ENCODE peak calls at places on chromosomes 1 and 21, in six cellular contexts. I is GM10248; P is nephron progenitor cell; H is uterus; L is CD4-positive, alpha-beta T cell; A is cardiac fibroblast. K is an unnamed sample.

GRCh38 chr1:159849972-159850371 is 12.5 kb downstream of the VSIG8 start:
- DNase-seq in P (no peak), A (peak), I (no peak), L (no peak), H (no peak), K (no peak)

GRCh38 chr1:179728266-179728665 is 14.8 kb upstream of the FAM163A start:
- DNase-seq in L (no peak), P (no peak), I (no peak), H (no peak), A (no peak), K (no peak)

GRCh38 chr1:107682467-107682866 is 282.5 kb downstream of the VAV3 start:
- DNase-seq in A (no peak), L (no peak), H (no peak), P (no peak), I (no peak), K (no peak)

GRCh38 chr21:44918107-44918470 is 2.6 kb downstream of the ITGB2 start:
- DNase-seq in A (no peak), I (no peak), P (no peak), H (no peak), L (no peak), K (no peak)

GRCh38 chr1:25246600-25247023 is 642 bp downstream of the RSRP1 start:
- DNase-seq in A (no peak), I (peak), P (peak), H (peak), L (no peak), K (peak)

GRCh38 chr1:181043025-181043880 is 9.5 kb downstream of the MR1 start:
- DNase-seq in A (no peak), P (no peak), I (peak), H (no peak), L (no peak), K (no peak)

GRCh38 chr21:44085491-44086321 is 21.5 kb upstream of the PWP2 start:
- DNase-seq in L (no peak), I (no peak), A (peak), H (no peak), P (no peak), K (peak)

GRCh38 chr1:145949219-145949618 is 8.6 kb downstream of the LIX1L start:
- DNase-seq in I (no peak), A (no peak), P (no peak), H (no peak), L (no peak), K (no peak)

GRCh38 chr1:45518910-45519309 is 2.8 kb downstream of the PRDX1 start:
- DNase-seq in L (no peak), A (peak), P (no peak), H (no peak), I (no peak), K (no peak)

GRCh38 chr1:232856556-232856955 is 51.3 kb downstream of the MAP10 start:
- DNase-seq in H (no peak), A (no peak), I (no peak), L (no peak), P (no peak), K (no peak)

GRCh38 chr21:15009964-15010363 is 54.8 kb downstream of the NRIP1 start:
- DNase-seq in H (no peak), A (peak), L (no peak), P (no peak), I (no peak), K (no peak)

GRCh38 chr21:36877741-36878140 is 88.7 kb downstream of the HLCS start:
- DNase-seq in A (no peak), I (no peak), P (no peak), L (no peak), H (no peak), K (no peak)

GRCh38 chr1:10007161-10007560 is 10.1 kb downstream of the RBP7 start:
- DNase-seq in L (no peak), I (no peak), P (no peak), H (no peak), A (peak), K (no peak)

GRCh38 chr1:68104155-68104554 is 53.7 kb upstream of the DIRAS3 start:
- DNase-seq in H (no peak), L (no peak), A (peak), I (no peak), P (no peak), K (no peak)

GRCh38 chr21:36769051-36769867 is 70.3 kb downstream of the SIM2 start:
- DNase-seq in H (no peak), P (no peak), I (no peak), L (no peak), A (peak), K (no peak)

GRCh38 chr1:36119451-36119850 is 5.6 kb downstream of the COL8A2 start:
- DNase-seq in L (no peak), I (no peak), P (no peak), H (no peak), A (no peak), K (no peak)

GRCh38 chr1:39973503-39974135 is 18.7 kb downstream of the MFSD2A start:
- DNase-seq in H (peak), L (peak), P (peak), A (peak), I (peak), K (peak)

GRCh38 chr1:161885013-161885412 is 118.9 kb downstream of the ATF6 start:
- DNase-seq in H (no peak), A (peak), I (no peak), L (no peak), P (no peak), K (no peak)

GRCh38 chr1:168405931-168406330 is 125.3 kb downstream of the TBX19 start:
- DNase-seq in P (no peak), A (no peak), L (no peak), I (no peak), H (no peak), K (no peak)

GRCh38 chr1:198677027-198677426 is 38.2 kb downstream of the PTPRC start:
- DNase-seq in L (no peak), I (no peak), A (no peak), H (no peak), P (no peak), K (no peak)

GRCh38 chr1:156387899-156388813 is 19.1 kb downstream of the RHBG start:
- DNase-seq in H (no peak), I (no peak), P (peak), L (no peak), A (no peak), K (no peak)

GRCh38 chr1:205162301-205162700 is 40.5 kb upstream of the RBBP5 start:
- DNase-seq in H (no peak), I (no peak), P (no peak), A (peak), L (no peak), K (no peak)

GRCh38 chr1:195663549-195664280 is 944.5 kb downstream of the KCNT2 start:
- DNase-seq in H (no peak), L (no peak), P (no peak), A (peak), I (no peak), K (no peak)

GRCh38 chr1:52633291-52633754 is 355 bp downstream of the SHISAL2A start:
- DNase-seq in A (no peak), H (no peak), L (peak), P (peak), I (peak), K (peak)

GRCh38 chr1:200989337-200989736 is 34.2 kb downstream of the KIF21B start:
- DNase-seq in A (no peak), L (no peak), I (no peak), H (no peak), P (no peak), K (no peak)

GRCh38 chr1:200990114-200990513 is 33.4 kb downstream of the KIF21B start:
- DNase-seq in P (no peak), A (no peak), H (no peak), L (no peak), I (no peak), K (no peak)

GRCh38 chr1:200988693-200989092 is 34.8 kb downstream of the KIF21B start:
- DNase-seq in H (no peak), L (no peak), A (no peak), I (no peak), P (no peak), K (no peak)

GRCh38 chr1:200992382-200993101 is 31.0 kb downstream of the KIF21B start:
- DNase-seq in I (no peak), P (no peak), H (no peak), L (no peak), A (no peak), K (no peak)

DNA sequence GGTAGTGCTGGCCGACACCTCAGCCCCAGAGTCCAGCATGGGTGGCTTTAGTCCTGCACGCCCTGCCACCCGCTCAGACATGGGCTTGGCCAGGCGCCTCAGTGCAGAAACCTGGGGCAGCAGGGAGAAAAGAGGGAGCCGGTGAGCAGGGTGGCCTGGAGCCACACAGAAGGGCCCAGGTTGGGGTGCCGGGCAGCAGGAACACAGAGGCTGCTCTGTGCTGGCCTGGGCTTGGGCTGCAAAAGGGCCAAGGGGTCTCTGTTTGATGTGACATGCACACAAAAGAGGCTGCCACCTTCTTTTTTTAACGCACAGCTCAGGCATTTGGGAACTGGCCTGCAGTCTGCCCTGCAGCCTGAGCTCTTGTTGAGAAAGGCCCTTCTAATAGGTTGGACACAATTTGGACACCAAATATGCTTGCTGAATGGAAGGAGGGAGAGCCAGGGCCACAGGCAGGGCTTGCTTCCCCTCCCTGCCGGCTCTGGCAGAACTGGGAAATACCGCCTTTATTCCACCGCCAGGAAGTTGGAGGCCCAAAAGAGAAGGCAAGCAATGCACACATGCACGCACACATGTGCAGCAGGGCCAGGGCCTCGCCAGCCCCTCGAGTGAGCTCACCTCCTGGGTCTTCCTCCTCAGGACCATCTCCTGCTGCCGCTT is 32.3 kb downstream of the KIF21B start:
- DNase-seq in A (no peak), I (no peak), H (no peak), L (no peak), P (no peak), K (no peak)
- TF ChIP-seq CTCF in A (no peak), I (no peak), H (no peak), L (no peak), P (no peak), K (no peak)

DNA sequence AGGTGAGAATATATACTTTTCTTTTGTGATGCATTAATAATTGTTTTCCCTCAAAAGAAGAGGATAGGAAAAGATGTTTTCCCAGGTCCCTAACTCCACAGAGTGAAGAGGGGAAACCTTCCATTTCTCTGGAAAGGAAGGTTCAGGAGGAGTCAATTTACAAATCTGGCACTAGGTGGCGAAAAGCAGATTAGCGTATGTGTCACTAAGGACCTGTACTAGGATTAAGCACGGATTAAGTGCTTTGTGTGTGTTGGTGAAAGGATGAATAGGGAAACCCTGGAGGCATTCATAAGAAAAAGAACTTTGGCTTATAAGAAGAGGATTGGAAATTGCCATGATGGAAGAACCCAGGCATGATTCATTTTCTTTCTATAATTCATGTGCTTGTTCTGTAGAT is 410.1 kb upstream of the PLXNA2 start:
- DNase-seq in I (no peak), L (no peak), A (peak), H (no peak), P (peak), K (no peak)
- TF ChIP-seq CTCF in I (peak), L (no peak), A (peak), H (no peak), P (peak), K (no peak)

DNA sequence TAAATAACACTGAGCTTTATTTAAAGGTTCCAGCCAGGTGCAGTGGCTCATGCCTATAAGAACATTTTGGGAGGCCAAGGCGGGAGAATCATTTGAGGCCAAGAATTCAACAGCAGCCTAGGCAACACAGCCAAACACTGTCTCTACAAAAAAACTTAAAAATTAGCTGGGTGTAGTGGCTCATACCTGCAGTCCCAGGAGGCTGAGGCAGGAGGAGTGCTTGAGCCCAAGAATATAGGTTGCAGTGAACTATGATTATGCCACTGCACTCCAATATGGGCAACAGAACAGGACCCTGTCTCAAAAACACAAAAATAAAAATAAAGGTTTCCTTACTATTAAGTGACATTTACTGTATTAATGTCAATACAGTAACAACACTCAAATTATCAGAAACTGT is 2.1 kb downstream of the TAF12 start:
- DNase-seq in I (no peak), H (no peak), L (no peak), A (peak), P (no peak), K (no peak)
- TF ChIP-seq CTCF in I (peak), H (no peak), L (peak), A (peak), P (no peak), K (no peak)

GRCh38 chr1:22731924-22732522 is 21.4 kb downstream of the EPHB2 start:
- DNase-seq in L (no peak), H (no peak), A (peak), P (no peak), I (no peak), K (no peak)
- TF ChIP-seq CTCF in L (no peak), H (no peak), A (peak), P (no peak), I (peak), K (no peak)

GRCh38 chr1:94927405-94928175 is 680 bp upstream of the CNN3 start:
- DNase-seq in A (peak), L (no peak), H (no peak), I (no peak), P (no peak), K (peak)

GRCh38 chr1:94926915-94927404 is at the start of gene CNN3:
- DNase-seq in L (peak), H (peak), A (peak), P (peak), I (peak), K (peak)

GRCh38 chr1:94924967-94925366 is 1.9 kb downstream of the CNN3 start:
- DNase-seq in L (no peak), A (peak), P (no peak), H (no peak), I (no peak), K (no peak)

GRCh38 chr1:94925561-94926364 is 1.1 kb downstream of the CNN3 start:
- DNase-seq in A (peak), H (peak), I (peak), P (peak), L (no peak), K (no peak)

GRCh38 chr1:94926365-94926914 is 470 bp downstream of the CNN3 start:
- DNase-seq in L (no peak), I (peak), H (peak), P (peak), A (peak), K (peak)
- TF ChIP-seq CTCF in L (no peak), I (peak), H (peak), P (peak), A (peak), K (no peak)

GRCh38 chr1:184973308-184974085 is 811 bp downstream of the NIBAN1 start:
- DNase-seq in I (peak), A (peak), L (no peak), P (no peak), H (peak), K (no peak)
- TF ChIP-seq CTCF in I (no peak), A (no peak), L (no peak), P (no peak), H (no peak), K (no peak)

GRCh38 chr1:33626801-33627200 is 154.4 kb downstream of the ZSCAN20 start:
- DNase-seq in I (no peak), L (no peak), P (no peak), H (no peak), A (no peak), K (no peak)

GRCh38 chr1:33624261-33624990 is 152.0 kb downstream of the ZSCAN20 start:
- DNase-seq in H (no peak), A (no peak), I (no peak), L (no peak), P (no peak), K (no peak)

GRCh38 chr1:33623811-33624210 is 151.4 kb downstream of the ZSCAN20 start:
- DNase-seq in A (no peak), H (no peak), I (no peak), L (no peak), P (no peak), K (no peak)

GRCh38 chr1:33624991-33625870 is 152.8 kb downstream of the ZSCAN20 start:
- DNase-seq in H (no peak), P (peak), L (no peak), I (no peak), A (no peak), K (no peak)
- TF ChIP-seq CTCF in H (no peak), P (peak), L (peak), I (peak), A (no peak), K (peak)

GRCh38 chr1:14784790-14785773 is 186.6 kb downstream of the KAZN start:
- DNase-seq in P (no peak), I (no peak), H (no peak), A (no peak), L (no peak), K (no peak)

GRCh38 chr1:14780271-14780670 is 181.8 kb downstream of the KAZN start:
- DNase-seq in P (no peak), H (no peak), L (no peak), A (peak), I (no peak), K (no peak)

GRCh38 chr1:14781811-14782210 is 183.3 kb downstream of the KAZN start:
- DNase-seq in P (no peak), L (no peak), A (no peak), I (no peak), H (no peak), K (no peak)

GRCh38 chr1:14783592-14783886 is 185.1 kb downstream of the KAZN start:
- DNase-seq in A (no peak), I (no peak), H (no peak), L (no peak), P (no peak), K (no peak)

GRCh38 chr1:14782741-14783591 is 184.5 kb downstream of the KAZN start:
- DNase-seq in P (no peak), L (no peak), A (no peak), I (no peak), H (no peak), K (no peak)
- TF ChIP-seq CTCF in P (no peak), L (no peak), A (no peak), I (no peak), H (no peak), K (no peak)

DNA sequence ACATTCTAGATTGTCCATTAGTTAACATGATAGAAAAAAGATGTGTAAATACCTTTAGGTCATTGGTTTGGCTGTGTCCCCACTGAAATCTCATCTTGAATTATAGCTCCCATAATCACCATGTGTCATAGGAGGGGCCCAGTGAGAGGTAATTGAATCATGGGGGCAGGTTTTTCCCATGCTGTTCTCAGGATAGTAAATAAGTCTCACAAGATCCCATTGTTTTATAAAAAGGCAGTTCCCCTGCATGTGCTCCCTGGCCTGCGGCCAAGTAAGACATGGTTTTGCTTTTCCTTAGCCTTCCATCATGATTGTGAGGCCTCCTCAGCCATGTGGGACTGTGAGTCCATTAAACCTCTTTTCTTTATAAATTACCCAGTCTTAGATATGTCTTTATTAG is 32.5 kb upstream of the SLC44A5 start:
- DNase-seq in A (peak), L (no peak), P (no peak), H (no peak), I (no peak), K (no peak)
- TF ChIP-seq CTCF in A (no peak), L (no peak), P (no peak), H (no peak), I (no peak), K (no peak)

DNA sequence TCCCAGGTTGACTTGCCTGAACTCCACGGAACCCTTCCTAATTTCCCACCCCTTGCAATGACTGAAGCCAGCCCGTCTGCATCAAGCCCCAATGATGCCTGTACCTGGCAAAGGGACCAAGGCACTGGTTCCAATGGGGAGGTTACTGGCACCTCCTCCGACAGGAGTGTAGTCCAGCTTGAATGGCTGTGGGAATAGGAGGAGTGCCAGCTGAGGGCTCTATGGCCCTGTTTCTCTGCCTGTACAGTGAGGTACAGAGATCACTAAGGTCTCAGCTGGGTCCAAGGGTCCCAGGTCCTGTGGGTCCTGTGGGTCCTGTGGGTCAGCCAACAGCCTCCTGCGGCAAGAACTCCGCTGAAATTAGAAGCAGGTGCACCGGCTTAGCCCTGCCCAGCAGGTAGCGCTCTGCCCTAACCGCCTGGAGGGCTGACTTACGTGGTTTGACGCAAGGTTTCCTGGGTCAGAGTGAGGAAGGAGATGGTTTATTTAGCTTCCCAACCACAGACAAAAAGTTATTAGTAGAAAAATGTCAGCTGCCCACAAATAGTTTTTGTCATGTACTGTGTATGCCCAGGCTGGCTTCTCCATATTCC is 9.9 kb upstream of the SPRR4 start:
- DNase-seq in A (no peak), H (no peak), P (no peak), I (peak), L (no peak), K (no peak)
- TF ChIP-seq CTCF in A (no peak), H (no peak), P (no peak), I (no peak), L (no peak), K (no peak)